ENCODE peak calls at places on chromosome 5, in four cellular contexts. Y, S, G and T are unnamed samples.

GRCh38 chr5:16695779-16696178 is 79.0 kb upstream of the RETREG1 start:
- DNase-seq in Y (no peak), S (no peak), G (no peak), T (no peak)

GRCh38 chr5:36367524-36367923 is 65.8 kb upstream of the RANBP3L start:
- DNase-seq in Y (peak), S (no peak), G (no peak), T (no peak)

GRCh38 chr5:77987331-77987730 is 211.2 kb upstream of the TBCA start:
- DNase-seq in Y (no peak), S (no peak), G (no peak), T (no peak)

GRCh38 chr5:53543401-53543800 is 17.0 kb upstream of the NDUFS4 start:
- DNase-seq in Y (no peak), S (peak), G (no peak), T (no peak)

GRCh38 chr5:606526-607399 is 5.4 kb upstream of the CEP72 start:
- DNase-seq in Y (no peak), S (no peak), G (no peak), T (no peak)

GRCh38 chr5:135145985-135146384 is 112.0 kb upstream of the PITX1 start:
- DNase-seq in Y (no peak), S (no peak), G (no peak), T (no peak)

GRCh38 chr5:54013556-54014157 is 296.7 kb downstream of the ARL15 start:
- DNase-seq in Y (peak), S (peak), G (peak), T (no peak)

GRCh38 chr5:91170266-91170665 is 212.9 kb downstream of the ARRDC3 start:
- DNase-seq in Y (no peak), S (no peak), G (no peak), T (no peak)

GRCh38 chr5:111478266-111478665 is 34.1 kb downstream of the STARD4 start:
- DNase-seq in Y (no peak), S (no peak), G (no peak), T (no peak)

GRCh38 chr5:6201626-6202025 is 176.7 kb downstream of the MED10 start:
- DNase-seq in Y (no peak), S (no peak), G (no peak), T (no peak)

GRCh38 chr5:1402611-1403255 is 42.5 kb downstream of the SLC6A3 start:
- DNase-seq in Y (no peak), S (no peak), G (no peak), T (no peak)

GRCh38 chr5:61177070-61177469 is 14.8 kb upstream of the SMIM15 start:
- DNase-seq in Y (no peak), S (no peak), G (no peak), T (no peak)

GRCh38 chr5:43041669-43042175 is 1.6 kb upstream of the ANXA2R start:
- DNase-seq in Y (peak), S (peak), G (no peak), T (no peak)

GRCh38 chr5:7871560-7872113 is 2.7 kb downstream of the MTRR start:
- DNase-seq in Y (no peak), S (no peak), G (no peak), T (no peak)

GRCh38 chr5:118891252-118891651 is 97.1 kb downstream of the DTWD2 start:
- DNase-seq in Y (no peak), S (no peak), G (no peak), T (no peak)

GRCh38 chr5:35456506-35456905 is 161.2 kb upstream of the SPEF2 start:
- DNase-seq in Y (no peak), S (no peak), G (no peak), T (no peak)

GRCh38 chr5:390571-391491 is 52.1 kb upstream of the EXOC3 start:
- DNase-seq in Y (peak), S (no peak), G (no peak), T (no peak)

GRCh38 chr5:5454405-5454804 is 31.9 kb downstream of the ICE1 start:
- DNase-seq in Y (peak), S (no peak), G (no peak), T (no peak)

GRCh38 chr5:32071351-32071944 is 102.7 kb downstream of the GOLPH3 start:
- DNase-seq in Y (no peak), S (no peak), G (no peak), T (peak)

GRCh38 chr5:171711631-171712030 is 74.0 kb upstream of the SMIM23 start:
- DNase-seq in Y (no peak), S (no peak), G (no peak), T (no peak)

GRCh38 chr5:76813982-76814562 is 4.8 kb upstream of the F2RL1 start:
- DNase-seq in Y (no peak), S (no peak), G (peak), T (no peak)

GRCh38 chr5:111948517-111948916 is 191.5 kb upstream of the NREP start:
- DNase-seq in Y (no peak), S (no peak), G (peak), T (no peak)

GRCh38 chr5:111953351-111954127 is 196.5 kb upstream of the NREP start:
- DNase-seq in Y (no peak), S (no peak), G (no peak), T (no peak)

GRCh38 chr5:54254482-54255198 is 55.7 kb downstream of the ARL15 start:
- DNase-seq in Y (peak), S (peak), G (no peak), T (no peak)

GRCh38 chr5:92017786-92018185 is 634.7 kb upstream of the ARRDC3 start:
- DNase-seq in Y (no peak), S (no peak), G (peak), T (no peak)

GRCh38 chr5:25516136-25516535 is 871.4 kb upstream of the CDH10 start:
- DNase-seq in Y (no peak), S (no peak), G (no peak), T (no peak)

GRCh38 chr5:34007116-34007674 is 655 bp downstream of the AMACR start:
- DNase-seq in Y (peak), S (no peak), G (no peak), T (peak)

GRCh38 chr5:116982035-116982434 is 407.4 kb upstream of the SEMA6A start:
- DNase-seq in Y (no peak), S (no peak), G (no peak), T (no peak)

GRCh38 chr5:32531885-32532520 is 53.4 kb upstream of the SUB1 start:
- DNase-seq in Y (no peak), S (no peak), G (no peak), T (no peak)

GRCh38 chr5:176810084-176810597 is at the start of gene UNC5A:
- DNase-seq in Y (no peak), S (peak), G (peak), T (peak)

GRCh38 chr5:101943784-101944183 is 352.3 kb downstream of the SLCO4C1 start:
- DNase-seq in Y (no peak), S (no peak), G (no peak), T (no peak)

GRCh38 chr5:172420215-172420934 is 34.0 kb downstream of the SH3PXD2B start:
- DNase-seq in Y (peak), S (peak), G (peak), T (peak)

GRCh38 chr5:101535626-101536025 is 632.5 kb upstream of the ST8SIA4 start:
- DNase-seq in Y (no peak), S (no peak), G (no peak), T (no peak)

GRCh38 chr5:131810510-131811249 is 13.9 kb upstream of the FNIP1 start:
- DNase-seq in Y (no peak), S (peak), G (peak), T (no peak)
- H3K27ac ChIP-seq in Y (no peak), S (no peak), G (no peak), T (no peak)

DNA sequence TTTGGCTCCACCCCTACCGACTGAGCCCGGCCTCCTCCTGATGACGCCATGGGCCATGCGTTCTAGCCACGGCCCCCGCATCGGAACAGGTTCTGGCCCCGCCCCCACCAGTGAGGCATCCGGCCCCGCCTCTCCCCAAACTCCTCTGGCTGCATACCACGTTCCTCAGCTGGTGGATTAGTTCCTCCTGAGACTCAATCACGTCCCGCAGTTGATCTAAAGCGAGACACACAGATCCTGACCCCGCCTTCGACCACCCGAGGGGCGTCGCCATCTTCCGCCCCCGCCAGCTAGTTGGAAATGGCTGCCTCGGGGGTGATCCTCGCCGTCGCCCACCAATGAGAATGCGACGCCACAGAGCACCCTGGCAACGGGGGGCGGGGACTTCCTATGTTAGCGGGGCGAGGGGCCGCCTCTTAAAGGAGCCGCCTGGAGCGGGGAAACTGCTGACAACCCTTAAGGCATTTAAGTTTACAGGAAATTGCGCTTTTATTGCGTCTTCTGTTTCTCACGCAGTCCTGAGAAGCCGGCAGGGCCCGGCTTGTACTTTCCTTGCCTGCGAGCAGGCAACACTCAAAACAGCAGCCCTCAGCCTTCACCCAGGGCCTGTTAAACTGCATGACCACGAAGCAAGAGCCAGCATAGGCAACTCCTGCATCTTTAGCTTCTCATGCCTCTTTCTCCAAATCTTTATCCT is at the start of gene SPATA24:
- DNase-seq in Y (peak), S (peak), G (peak), T (peak)
- TF ChIP-seq POLR2A in Y (peak), S (peak), G (no peak), T (peak)

GRCh38 chr5:126525630-126526245 is 69.3 kb downstream of the ALDH7A1 start:
- DNase-seq in Y (peak), S (peak), G (peak), T (peak)
- H3K27ac ChIP-seq in Y (no peak), S (peak), G (no peak), T (peak)

GRCh38 chr5:139636207-139636792 is 11.8 kb upstream of the CXXC5 start:
- DNase-seq in Y (peak), S (peak), G (no peak), T (no peak)
- TF ChIP-seq POLR2A in Y (no peak), S (no peak), G (no peak), T (no peak)

GRCh38 chr5:56233230-56233629 is at the start of gene ANKRD55:
- DNase-seq in Y (no peak), S (no peak), G (no peak), T (no peak)

GRCh38 chr5:56229106-56229505 is 4.0 kb downstream of the ANKRD55 start:
- DNase-seq in Y (no peak), S (no peak), G (no peak), T (no peak)

DNA sequence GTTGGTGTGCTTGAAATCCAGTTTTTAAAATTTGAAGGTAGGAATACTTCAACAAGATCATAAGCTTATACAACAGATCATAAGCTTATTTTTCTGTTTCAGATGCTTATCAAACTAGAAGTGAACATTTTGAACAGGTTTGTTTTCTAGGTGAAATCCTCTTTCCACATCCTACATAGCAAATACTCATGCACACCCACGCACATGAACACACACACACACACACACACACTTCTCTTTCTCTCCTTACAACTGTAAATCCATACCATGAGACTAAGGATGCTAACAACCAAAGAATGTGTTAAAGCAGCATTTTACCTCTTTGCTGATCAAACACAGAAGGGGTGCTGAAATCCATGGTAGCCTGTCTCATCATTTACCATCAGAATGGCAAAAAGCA is 592 bp downstream of the ANKRD55 start:
- DNase-seq in Y (no peak), S (no peak), G (no peak), T (no peak)
- H3K27ac ChIP-seq in Y (no peak), S (no peak), G (no peak), T (no peak)

DNA sequence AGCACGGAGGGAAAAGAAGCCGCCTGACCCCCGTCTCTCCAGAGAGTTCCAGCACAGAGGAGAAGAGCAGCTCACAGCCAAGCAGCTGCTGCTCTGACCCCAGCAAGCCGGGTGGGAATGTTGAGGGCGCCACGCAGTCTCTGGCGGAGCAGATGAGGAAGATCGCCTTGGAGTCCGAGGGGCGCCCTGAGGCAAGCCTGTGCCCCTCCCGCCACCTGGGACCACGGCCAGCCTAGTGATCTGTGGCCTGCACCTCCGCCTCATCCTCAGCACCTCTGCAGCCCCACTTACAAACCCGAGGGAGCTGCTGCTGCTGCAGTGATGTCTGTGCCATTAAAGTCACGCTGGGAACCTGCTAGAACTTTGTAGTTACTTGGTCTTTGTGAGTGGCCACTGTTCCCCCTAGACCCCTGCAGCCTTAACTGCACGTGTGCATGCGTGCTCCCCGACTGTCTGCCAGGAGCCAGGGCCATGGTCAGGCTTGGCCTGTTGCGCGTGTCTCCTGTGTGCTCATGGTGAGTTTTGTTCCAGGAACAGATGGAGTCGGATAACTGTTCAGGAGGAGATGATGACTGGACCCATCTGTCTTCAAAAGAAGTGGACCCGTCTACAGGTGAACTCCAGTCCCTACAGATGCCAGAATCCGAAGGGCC is 12.5 kb downstream of the SQSTM1 start:
- DNase-seq in Y (no peak), S (no peak), G (no peak), T (no peak)
- TF ChIP-seq POLR2A in Y (no peak), S (no peak), G (no peak), T (no peak)

DNA sequence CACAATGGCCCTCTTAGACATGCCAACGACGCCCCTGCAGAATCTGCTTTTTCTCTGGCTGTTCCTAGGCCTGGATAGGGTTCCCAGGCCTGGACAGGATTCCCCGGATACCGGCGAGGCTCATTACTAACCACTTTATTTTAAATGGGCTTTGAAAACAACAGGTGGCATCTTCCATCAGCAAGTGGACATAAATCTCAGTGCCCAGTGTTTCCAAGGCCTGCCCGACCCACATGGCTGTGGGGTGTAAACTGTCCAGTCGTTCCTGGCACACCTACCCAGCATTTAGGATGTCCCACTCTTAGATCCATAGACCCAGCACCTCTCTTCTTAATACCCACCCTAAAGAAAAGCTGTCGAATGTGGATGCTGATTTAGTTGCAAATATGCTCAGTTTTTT is 896 bp downstream of the CMBL start:
- DNase-seq in Y (no peak), S (no peak), G (no peak), T (no peak)
- H3K27ac ChIP-seq in Y (peak), S (peak), G (peak), T (no peak)

GRCh38 chr5:138579517-138579863 is 4.3 kb upstream of the HSPA9 start:
- DNase-seq in Y (no peak), S (no peak), G (no peak), T (no peak)

GRCh38 chr5:138574744-138575193 is 432 bp downstream of the HSPA9 start:
- DNase-seq in Y (no peak), S (no peak), G (no peak), T (no peak)

GRCh38 chr5:138573223-138573622 is 2.0 kb downstream of the HSPA9 start:
- DNase-seq in Y (no peak), S (no peak), G (no peak), T (no peak)

GRCh38 chr5:138573949-138574670 is 1.1 kb downstream of the HSPA9 start:
- DNase-seq in Y (no peak), S (peak), G (no peak), T (no peak)

DNA sequence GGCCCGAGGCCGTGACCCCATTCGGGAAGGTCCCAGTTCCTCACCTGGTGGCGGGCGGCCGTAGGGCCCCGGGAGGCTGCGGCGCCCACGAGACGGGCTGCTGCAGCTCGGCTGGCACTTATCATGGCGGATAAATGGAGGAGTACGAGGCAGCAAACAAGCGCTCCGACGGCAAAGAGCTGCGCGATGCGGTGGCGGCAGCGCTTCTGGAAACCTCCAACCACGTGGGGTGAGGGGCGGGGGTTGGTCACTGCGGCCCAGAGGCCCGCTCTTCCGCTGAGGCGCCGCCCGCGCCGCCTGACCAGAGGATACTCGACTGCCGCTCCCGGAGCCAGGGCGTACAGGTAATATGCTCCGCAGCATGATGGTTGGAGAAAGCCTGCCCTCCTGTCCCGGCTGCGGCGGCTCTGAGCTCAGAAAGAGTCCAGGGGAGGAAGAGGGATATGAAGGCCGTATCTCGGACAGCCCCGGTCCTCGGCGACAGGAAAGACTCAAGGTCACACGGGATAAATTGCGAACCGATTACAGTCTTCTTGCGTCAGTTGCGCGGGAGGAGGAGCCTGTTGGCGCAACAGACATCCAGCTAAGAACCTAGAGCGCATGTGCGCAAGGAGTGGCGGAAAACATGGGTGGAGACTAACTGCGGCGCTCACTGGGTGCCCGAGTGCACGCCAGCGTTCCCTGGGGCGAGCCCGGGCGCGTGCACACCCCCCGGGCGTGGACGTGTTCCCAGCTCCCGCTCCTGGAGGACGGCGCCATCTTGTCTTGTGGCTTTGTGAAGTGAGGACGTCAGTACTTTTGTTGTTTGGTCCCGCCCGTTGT is at the start of gene HSPA9:
- DNase-seq in Y (peak), S (peak), G (peak), T (peak)
- TF ChIP-seq POLR2A in Y (peak), S (peak), G (no peak), T (peak)

GRCh38 chr5:149457393-149457763 is 78.3 kb upstream of the IL17B start:
- DNase-seq in Y (no peak), S (no peak), G (no peak), T (no peak)

GRCh38 chr5:149453618-149454415 is 74.7 kb upstream of the IL17B start:
- DNase-seq in Y (no peak), S (no peak), G (no peak), T (no peak)

GRCh38 chr5:149455889-149456409 is 76.9 kb upstream of the IL17B start:
- DNase-seq in Y (no peak), S (peak), G (peak), T (peak)

GRCh38 chr5:149459891-149460290 is 80.8 kb upstream of the IL17B start:
- DNase-seq in Y (no peak), S (no peak), G (no peak), T (no peak)

DNA sequence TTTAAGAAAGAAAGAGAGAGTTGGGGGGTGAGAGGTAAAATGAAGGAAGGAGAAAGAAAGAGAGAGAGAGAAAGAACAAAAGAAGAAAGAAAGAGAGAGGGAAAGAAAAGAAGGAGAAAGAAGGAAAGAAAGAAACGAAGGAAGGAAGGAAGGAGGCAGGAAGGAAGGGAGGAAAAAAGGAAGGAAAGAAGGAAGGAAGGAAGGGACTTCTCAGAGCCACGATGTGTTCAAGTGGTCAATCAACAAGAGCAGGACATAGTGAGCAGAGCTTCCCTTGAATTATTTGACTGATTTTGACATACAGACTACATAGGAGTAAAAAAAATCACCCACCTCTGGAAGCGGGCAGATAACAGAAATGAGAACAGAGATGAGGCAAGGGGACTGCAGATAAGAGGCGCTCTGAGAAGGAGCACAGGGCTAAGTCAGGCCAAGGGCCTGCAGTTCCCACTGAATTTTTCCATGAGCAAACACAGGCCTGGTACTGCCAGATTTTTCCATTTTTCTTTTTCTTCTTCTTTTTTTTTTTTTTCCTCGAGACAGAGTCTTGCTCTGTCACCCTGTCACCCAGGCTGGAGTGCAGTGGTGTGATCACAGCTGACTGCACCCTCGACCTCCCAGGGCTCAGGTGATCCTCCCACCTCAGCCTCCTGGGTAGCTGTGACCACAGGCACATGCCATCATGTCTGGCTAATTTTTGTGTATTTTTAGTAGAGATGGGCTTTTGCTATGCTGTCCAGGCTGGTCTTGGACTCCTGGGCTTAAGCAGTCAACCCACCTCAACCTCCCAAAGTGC is 77.7 kb upstream of the IL17B start:
- DNase-seq in Y (no peak), S (peak), G (no peak), T (no peak)
- H3K27ac ChIP-seq in Y (no peak), S (peak), G (no peak), T (peak)